ENCODE peak calls at places on chromosomes 2 and 18, in six cellular contexts. O is astrocyte; I is heart left ventricle; H is tibial nerve; W is effector memory CD4-positive, alpha-beta T cell; P is CD8-positive, alpha-beta memory T cell. Y is an unnamed sample.

GRCh38 chr2:13104765-13105164 is 388.0 kb downstream of the TRIB2 start:
- DNase-seq in I (no peak), O (no peak), H (no peak), W (no peak), P (no peak), Y (no peak)

GRCh38 chr2:98876741-98877140 is 59.3 kb downstream of the CRACDL start:
- DNase-seq in O (peak; percentile 60), I (no peak), P (no peak), H (no peak), W (no peak), Y (no peak)

GRCh38 chr2:118046628-118047210 is 32.8 kb upstream of the CCDC93 start:
- DNase-seq in W (no peak), P (no peak), H (no peak), I (no peak), O (peak; percentile 35), Y (no peak)

GRCh38 chr18:77063256-77063655 is 69.3 kb downstream of the MBP start:
- DNase-seq in I (no peak), H (no peak), P (peak; percentile 70), O (peak; percentile 76), W (peak; percentile 71), Y (peak; percentile 31)

GRCh38 chr2:64937341-64938230 is 51.6 kb upstream of the SLC1A4 start:
- DNase-seq in O (no peak), W (no peak), I (no peak), H (no peak), P (no peak), Y (peak; percentile 37)

GRCh38 chr2:241842620-241843211 is 16.0 kb downstream of the PDCD1 start:
- DNase-seq in W (peak; percentile 42), H (peak; percentile 31), O (no peak), I (peak; percentile 77), P (peak; percentile 63), Y (peak; percentile 61)

GRCh38 chr2:86383844-86384243 is 46.4 kb upstream of the REEP1 start:
- DNase-seq in W (no peak), P (no peak), I (no peak), H (no peak), O (peak; percentile 73), Y (no peak)

GRCh38 chr2:30334738-30335426 is 103.5 kb downstream of the LBH start:
- DNase-seq in P (no peak), H (no peak), W (no peak), I (no peak), O (no peak), Y (no peak)

GRCh38 chr18:48923746-48924580 is 26.8 kb downstream of the SMAD7 start:
- DNase-seq in P (no peak), W (no peak), H (no peak), I (no peak), O (peak; percentile 69), Y (no peak)

GRCh38 chr2:42568431-42569115 is at the start of gene MTA3:
- DNase-seq in I (peak; percentile 78), O (no peak), P (peak; percentile 30), W (peak; percentile 30), H (peak; percentile 30), Y (peak; percentile 65)

DNA sequence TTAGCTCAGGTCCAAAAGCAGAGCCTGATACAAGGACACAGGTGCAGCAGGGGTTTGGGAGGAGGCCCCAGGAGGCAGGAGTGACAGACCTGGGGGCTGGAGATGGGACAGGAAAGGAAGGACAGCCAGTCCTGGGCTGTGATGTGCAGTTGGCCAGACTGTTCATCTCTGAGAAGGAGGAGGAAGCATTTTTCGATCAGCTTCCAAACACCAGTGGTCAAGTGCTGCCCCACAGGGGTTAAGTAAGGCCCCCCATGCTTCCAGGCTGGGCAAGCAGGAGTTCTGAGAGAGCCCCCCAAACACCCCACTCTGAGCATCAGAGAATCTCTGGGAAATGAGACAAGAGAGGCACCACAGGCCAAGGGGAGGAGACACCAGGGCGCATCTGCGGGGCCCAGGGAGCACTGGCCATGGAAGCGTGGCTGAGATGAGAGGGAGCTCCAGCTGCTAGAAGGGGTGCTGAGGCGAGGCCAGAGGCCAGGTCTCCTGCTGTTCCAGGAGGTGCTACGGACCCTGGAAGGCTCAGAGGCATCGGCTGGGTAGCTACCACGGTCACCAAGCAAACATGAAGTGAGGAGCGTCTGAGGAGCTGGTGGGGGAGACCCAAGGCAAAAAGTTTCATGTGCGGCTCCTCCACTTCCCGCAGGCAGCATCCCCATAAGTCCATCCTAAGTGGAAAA is 5.6 kb upstream of the HDAC4 start:
- DNase-seq in O (no peak), P (no peak), H (no peak), W (no peak), I (no peak), Y (no peak)
- H3K4me1 ChIP-seq in O (peaks cover 8% of the 10 kb centered on the region), P (peaks cover 9% of the 10 kb centered on the region), H (peaks cover 6% of the 10 kb centered on the region), W (peaks cover 6% of the 10 kb centered on the region), I (peaks cover 4% of the 10 kb centered on the region), Y (peaks cover 3% of the 10 kb centered on the region)

GRCh38 chr2:190657474-190658252 is 8.8 kb downstream of the NAB1 start:
- DNase-seq in I (no peak), P (no peak), W (no peak), H (no peak), O (no peak), Y (no peak)
- H3K4me1 ChIP-seq in I (peaks cover 88% of the 10 kb centered on the region), P (peaks cover 27% of the 10 kb centered on the region), W (no peaks in the 10 kb centered on the region), H (peaks cover 99% of the 10 kb centered on the region), O (no peaks in the 10 kb centered on the region), Y (peaks cover 15% of the 10 kb centered on the region)

GRCh38 chr2:101300164-101300563 is 8.3 kb downstream of the RNF149 start:
- DNase-seq in P (no peak), W (no peak), I (no peak), H (no peak), O (no peak), Y (no peak)
- H3K4me1 ChIP-seq in P (peaks cover 93% of the 10 kb centered on the region), W (peaks cover 61% of the 10 kb centered on the region), I (peaks cover 45% of the 10 kb centered on the region), H (peaks cover 82% of the 10 kb centered on the region), O (peaks cover 10% of the 10 kb centered on the region), Y (peaks cover 25% of the 10 kb centered on the region)

GRCh38 chr18:31129398-31130115 is 27.3 kb upstream of the DSC2 start:
- DNase-seq in H (no peak), W (no peak), I (no peak), O (no peak), P (no peak), Y (no peak)
- H3K4me1 ChIP-seq in H (no peaks in the 10 kb centered on the region), W (no peaks in the 10 kb centered on the region), I (no peaks in the 10 kb centered on the region), O (no peaks in the 10 kb centered on the region), P (no peaks in the 10 kb centered on the region), Y (no peaks in the 10 kb centered on the region)

GRCh38 chr2:151769606-151770005 is 35.3 kb upstream of the NEB start:
- DNase-seq in I (no peak), P (no peak), W (no peak), H (no peak), O (no peak), Y (no peak)
- H3K4me1 ChIP-seq in I (peaks cover 45% of the 10 kb centered on the region), P (peaks cover 10% of the 10 kb centered on the region), W (no peaks in the 10 kb centered on the region), H (peaks cover 17% of the 10 kb centered on the region), O (peaks cover 9% of the 10 kb centered on the region), Y (no peaks in the 10 kb centered on the region)

GRCh38 chr18:2958819-2959298 is 54.1 kb downstream of the LPIN2 start:
- DNase-seq in H (no peak), O (peak; percentile 33), P (peak; percentile 18), I (no peak), W (no peak), Y (no peak)
- H3K4me1 ChIP-seq in H (peaks cover 59% of the 10 kb centered on the region), O (no peaks in the 10 kb centered on the region), P (peaks cover 93% of the 10 kb centered on the region), I (peaks cover 34% of the 10 kb centered on the region), W (peaks cover 58% of the 10 kb centered on the region), Y (peaks cover 4% of the 10 kb centered on the region)

GRCh38 chr2:36389081-36389480 is 33.5 kb downstream of the CRIM1 start:
- DNase-seq in P (no peak), O (peak; percentile 50), I (no peak), W (no peak), H (no peak), Y (no peak)

GRCh38 chr2:36385603-36386002 is 30.0 kb downstream of the CRIM1 start:
- DNase-seq in O (no peak), W (no peak), P (no peak), H (no peak), I (no peak), Y (no peak)

GRCh38 chr2:36392854-36393253 is 37.3 kb downstream of the CRIM1 start:
- DNase-seq in P (no peak), H (no peak), I (no peak), O (no peak), W (no peak), Y (no peak)

GRCh38 chr2:36387258-36387916 is 31.8 kb downstream of the CRIM1 start:
- DNase-seq in O (no peak), W (no peak), I (no peak), H (no peak), P (no peak), Y (no peak)

GRCh38 chr2:36388472-36388871 is 32.9 kb downstream of the CRIM1 start:
- DNase-seq in I (no peak), H (no peak), W (no peak), O (no peak), P (no peak), Y (no peak)
- H3K4me1 ChIP-seq in I (peaks cover 60% of the 10 kb centered on the region), H (peaks cover 48% of the 10 kb centered on the region), W (no peaks in the 10 kb centered on the region), O (peaks cover 27% of the 10 kb centered on the region), P (no peaks in the 10 kb centered on the region), Y (no peaks in the 10 kb centered on the region)